ENCODE peak calls at places on chromosome 14, in four cellular contexts. P is epithelial cell of proximal tubule; S is CD8-positive, alpha-beta memory T cell; K is lung. J is an unnamed sample.

GRCh38 chr14:51176819-51177218 is 63.2 kb upstream of the TMX1 start:
- DNase-seq in P (peak; percentile 35), S (no peak), K (no peak), J (no peak)

GRCh38 chr14:50615566-50615965 is 52.5 kb downstream of the SAV1 start:
- DNase-seq in P (no peak), S (no peak), K (no peak), J (no peak)

GRCh38 chr14:32379447-32379846 is 50.3 kb downstream of the AKAP6 start:
- DNase-seq in P (no peak), S (no peak), K (no peak), J (no peak)

GRCh38 chr14:62432955-62433354 is 612.3 kb downstream of the KCNH5 start:
- DNase-seq in P (no peak), S (no peak), K (no peak), J (no peak)

GRCh38 chr14:100434911-100435455 is 111.8 kb downstream of the SLC25A47 start:
- DNase-seq in P (no peak), S (no peak), K (no peak), J (no peak)

GRCh38 chr14:105146976-105147700 is 21.4 kb downstream of the JAG2 start:
- DNase-seq in P (no peak), S (no peak), K (no peak), J (no peak)

GRCh38 chr14:103741876-103742275 is 26.3 kb downstream of the ZFYVE21 start:
- DNase-seq in P (no peak), S (no peak), K (no peak), J (no peak)

GRCh38 chr14:103630364-103631108 is 1.5 kb downstream of the KLC1 start:
- DNase-seq in P (no peak), S (no peak), K (no peak), J (no peak)

GRCh38 chr14:44027397-44027796 is 479.7 kb downstream of the FSCB start:
- DNase-seq in P (no peak), S (no peak), K (no peak), J (no peak)

GRCh38 chr14:99038401-99038800 is 233.6 kb downstream of the BCL11B start:
- DNase-seq in P (no peak), S (no peak), K (no peak), J (no peak)

GRCh38 chr14:80095623-80096022 is 115.7 kb downstream of the DIO2 start:
- DNase-seq in P (no peak), S (no peak), K (no peak), J (peak; percentile 0)

GRCh38 chr14:47022721-47023120 is 371.1 kb upstream of the RPL10L start:
- DNase-seq in P (no peak), S (no peak), K (no peak), J (no peak)

GRCh38 chr14:20697273-20698017 is 8.9 kb downstream of the ANG start:
- DNase-seq in P (no peak), S (peak; percentile 41), K (peak; percentile 71), J (no peak)

GRCh38 chr14:63454863-63455622 is 88.1 kb downstream of the PPP2R5E start:
- DNase-seq in P (peak; percentile 55), S (no peak), K (no peak), J (no peak)

GRCh38 chr14:105474478-105475268 is at the start of gene CRIP2:
- DNase-seq in P (no peak), S (peak; percentile 44), K (no peak), J (no peak)

GRCh38 chr14:99790978-99791376 is 2.2 kb upstream of the EML1 start:
- DNase-seq in P (no peak), S (no peak), K (no peak), J (no peak)

GRCh38 chr14:96362071-96362964 is 823 bp downstream of the ATG2B start:
- DNase-seq in P (no peak), S (peak; percentile 30), K (peak; percentile 60), J (peak; percentile 14)

GRCh38 chr14:105149146-105149781 is 19.3 kb downstream of the JAG2 start:
- DNase-seq in P (no peak), S (no peak), K (no peak), J (no peak)

GRCh38 chr14:24051789-24052655 is at the start of gene CARMIL3:
- DNase-seq in P (no peak), S (peak; percentile 53), K (peak; percentile 78), J (no peak)

GRCh38 chr14:105413542-105413886 is 6.1 kb upstream of the MTA1 start:
- DNase-seq in P (no peak), S (no peak), K (no peak), J (no peak)

GRCh38 chr14:104658325-104658712 is 31.1 kb upstream of the INF2 start:
- DNase-seq in P (no peak), S (no peak), K (no peak), J (no peak)

GRCh38 chr14:86712176-86712575 is 1182.2 kb downstream of the FLRT2 start:
- DNase-seq in P (no peak), S (no peak), K (no peak), J (no peak)

GRCh38 chr14:32193532-32193931 is 8.3 kb upstream of the RNU6-7 start:
- DNase-seq in P (no peak), S (no peak), K (no peak), J (no peak)

GRCh38 chr14:52327374-52328226 is 13.5 kb downstream of the PTGER2 start:
- DNase-seq in P (no peak), S (no peak), K (no peak), J (no peak)

GRCh38 chr14:68473794-68474193 is 319.1 kb downstream of the ZFP36L1 start:
- DNase-seq in P (peak; percentile 68), S (no peak), K (no peak), J (no peak)

GRCh38 chr14:68966872-68967301 is 12.2 kb downstream of the ACTN1 start:
- DNase-seq in P (no peak), S (no peak), K (no peak), J (no peak)

GRCh38 chr14:32350020-32350419 is 20.9 kb downstream of the AKAP6 start:
- DNase-seq in P (no peak), S (no peak), K (no peak), J (no peak)

GRCh38 chr14:51554953-51555352 is 96.8 kb upstream of the FRMD6 start:
- DNase-seq in P (no peak), S (no peak), K (no peak), J (no peak)

GRCh38 chr14:54048736-54049135 is 92.1 kb upstream of the BMP4 start:
- DNase-seq in P (peak; percentile 9), S (no peak), K (no peak), J (no peak)

GRCh38 chr14:28142400-28143015 is 624.1 kb upstream of the FOXG1 start:
- DNase-seq in P (no peak), S (no peak), K (no peak), J (no peak)

GRCh38 chr14:82642425-82642824 is 1108.8 kb upstream of the SEL1L start:
- DNase-seq in P (no peak), S (no peak), K (no peak), J (no peak)

GRCh38 chr14:22432348-22432976 is 156.6 kb downstream of the DAD1 start:
- DNase-seq in P (peak; percentile 95), S (no peak), K (peak; percentile 51), J (peak; percentile 95)

DNA sequence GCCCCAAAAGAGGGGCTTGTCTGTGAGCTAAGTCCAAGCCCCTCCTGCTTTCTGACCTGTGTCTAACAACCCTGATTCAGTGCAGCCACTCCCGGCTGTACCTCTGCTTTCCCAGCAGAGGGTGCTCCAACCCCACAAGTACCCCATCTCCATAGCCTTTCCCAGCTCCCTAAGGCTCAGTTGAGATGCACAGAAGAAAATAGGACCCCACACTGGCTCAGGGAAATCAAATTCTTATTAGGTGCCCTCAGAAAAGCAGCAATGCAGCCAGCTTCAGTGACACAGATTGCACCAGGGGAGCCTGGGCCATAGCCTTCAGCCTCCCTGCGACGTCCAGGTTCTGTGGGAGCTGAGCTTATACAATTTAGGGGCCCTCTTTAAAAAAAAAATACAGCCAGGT is 49.9 kb downstream of the LRRC74A start:
- DNase-seq in P (peak; percentile 9), S (peak; percentile 22), K (peak; percentile 59), J (peak; percentile 34)
- H3K4me3 ChIP-seq in P (no peak overlapping the region), S (no peak overlapping the region), K (no peak overlapping the region), J (no peak overlapping the region)

DNA sequence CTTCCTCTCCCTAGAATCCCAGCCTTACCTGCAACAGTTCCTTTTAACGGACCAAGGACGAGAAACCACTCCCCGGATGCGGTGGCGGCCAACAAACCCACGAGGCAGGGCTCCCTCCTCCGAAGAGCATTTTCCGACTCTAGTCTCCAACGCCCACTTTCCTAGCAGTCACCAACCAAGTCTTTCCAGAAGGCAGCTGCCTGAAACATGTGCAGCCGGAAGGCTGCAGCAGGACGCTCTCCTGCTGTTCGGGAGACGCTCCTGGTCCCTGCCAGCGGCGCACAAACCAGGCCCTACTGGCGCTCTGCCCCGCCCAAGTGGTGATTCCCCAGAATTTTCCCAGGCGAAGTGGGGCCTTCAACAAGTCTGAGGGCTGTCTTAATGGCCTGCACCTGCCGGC is 21.1 kb upstream of the ADAM20 start:
- DNase-seq in P (no peak), S (no peak), K (no peak), J (no peak)
- H3K4me3 ChIP-seq in P (no peak overlapping the region), S (no peak overlapping the region), K (no peak overlapping the region), J (peak overlapping the region; percentile 19)

GRCh38 chr14:94598506-94598815 is 13.7 kb upstream of the SERPINA3 start:
- DNase-seq in P (no peak), S (no peak), K (no peak), J (no peak)

GRCh38 chr14:94596361-94596760 is 15.1 kb downstream of the SERPINA5 start:
- DNase-seq in P (no peak), S (no peak), K (no peak), J (no peak)

GRCh38 chr14:94598816-94599655 is 13.2 kb upstream of the SERPINA3 start:
- DNase-seq in P (peak; percentile 98), S (no peak), K (peak; percentile 62), J (peak; percentile 100)

GRCh38 chr14:94599656-94600004 is 12.6 kb upstream of the SERPINA3 start:
- DNase-seq in P (no peak), S (no peak), K (no peak), J (peak; percentile 56)

GRCh38 chr14:94597788-94598187 is 14.4 kb upstream of the SERPINA3 start:
- DNase-seq in P (no peak), S (no peak), K (no peak), J (no peak)
- H3K4me3 ChIP-seq in P (no peak overlapping the region), S (no peak overlapping the region), K (no peak overlapping the region), J (no peak overlapping the region)

GRCh38 chr14:58814476-58814875 is 176.7 kb downstream of the DACT1 start:
- DNase-seq in P (no peak), S (no peak), K (no peak), J (no peak)

GRCh38 chr14:58816416-58817115 is 178.8 kb downstream of the DACT1 start:
- DNase-seq in P (no peak), S (no peak), K (no peak), J (no peak)

GRCh38 chr14:58815046-58815701 is 177.4 kb downstream of the DACT1 start:
- DNase-seq in P (no peak), S (no peak), K (no peak), J (no peak)

GRCh38 chr14:58817846-58818245 is 180.1 kb downstream of the DACT1 start:
- DNase-seq in P (no peak), S (no peak), K (no peak), J (no peak)

GRCh38 chr14:58815781-58816297 is 178.1 kb downstream of the DACT1 start:
- DNase-seq in P (no peak), S (no peak), K (no peak), J (no peak)
- H3K4me3 ChIP-seq in P (no peak overlapping the region), S (no peak overlapping the region), K (no peak overlapping the region), J (no peak overlapping the region)

GRCh38 chr14:60648169-60648933 is 926 bp downstream of the SIX1 start:
- DNase-seq in P (no peak), S (no peak), K (no peak), J (no peak)
- H3K4me3 ChIP-seq in P (peak overlapping the region; percentile 57), S (no peak overlapping the region), K (no peak overlapping the region), J (peak overlapping the region; percentile 14)

J was measured in retinal pigment epithelial cell.